ENCODE peak calls at places on chromosomes 7 and 10, in six cellular contexts. One of them, this sample, is unnamed. For H3K9me3, the result is how much of the 10 kb centered on the place peaks cover.

GRCh38 chr10:5776150-5776880 is 36.9 kb downstream of the GDI2 start:
- DNase-seq in right atrium auricular region: no peak
- DNase-seq in cardiac muscle cell: peak
- DNase-seq in psoas muscle: no peak
- DNase-seq in SK-N-SH: peak
- DNase-seq in fibroblast of lung: peak
- DNase-seq in this sample: no peak

GRCh38 chr10:815338-816104 is 116.0 kb downstream of the LARP4B start:
- DNase-seq in right atrium auricular region: no peak
- DNase-seq in cardiac muscle cell: no peak
- DNase-seq in psoas muscle: no peak
- DNase-seq in SK-N-SH: no peak
- DNase-seq in fibroblast of lung: no peak
- DNase-seq in this sample: no peak

GRCh38 chr7:378551-379455 is 88.8 kb downstream of the FOXL3 start:
- DNase-seq in right atrium auricular region: no peak
- DNase-seq in cardiac muscle cell: no peak
- DNase-seq in psoas muscle: peak
- DNase-seq in SK-N-SH: peak
- DNase-seq in fibroblast of lung: no peak
- DNase-seq in this sample: peak

GRCh38 chr10:17607603-17608332 is 9.4 kb downstream of the HACD1 start:
- DNase-seq in right atrium auricular region: no peak
- DNase-seq in cardiac muscle cell: peak
- DNase-seq in psoas muscle: no peak
- DNase-seq in SK-N-SH: peak
- DNase-seq in fibroblast of lung: peak
- DNase-seq in this sample: no peak

GRCh38 chr10:77932016-77932715 is 5.6 kb upstream of the DLG5 start:
- DNase-seq in right atrium auricular region: no peak
- DNase-seq in cardiac muscle cell: no peak
- DNase-seq in psoas muscle: no peak
- DNase-seq in SK-N-SH: no peak
- DNase-seq in fibroblast of lung: no peak
- DNase-seq in this sample: no peak

GRCh38 chr7:138608292-138608691 is 92.9 kb downstream of the SVOPL start:
- DNase-seq in right atrium auricular region: no peak
- DNase-seq in cardiac muscle cell: peak
- DNase-seq in psoas muscle: no peak
- DNase-seq in SK-N-SH: no peak
- DNase-seq in fibroblast of lung: peak
- DNase-seq in this sample: no peak

GRCh38 chr7:124801330-124801895 is 35.8 kb upstream of the GPR37 start:
- DNase-seq in right atrium auricular region: no peak
- DNase-seq in cardiac muscle cell: no peak
- DNase-seq in psoas muscle: no peak
- DNase-seq in SK-N-SH: no peak
- DNase-seq in fibroblast of lung: no peak
- DNase-seq in this sample: no peak

GRCh38 chr7:30225863-30226361 is 58.5 kb upstream of the ZNRF2 start:
- DNase-seq in right atrium auricular region: no peak
- DNase-seq in cardiac muscle cell: peak
- DNase-seq in psoas muscle: peak
- DNase-seq in SK-N-SH: peak
- DNase-seq in fibroblast of lung: peak
- DNase-seq in this sample: peak

GRCh38 chr10:62815373-62816111 is 624 bp downstream of the EGR2 start:
- DNase-seq in right atrium auricular region: no peak
- DNase-seq in cardiac muscle cell: peak
- DNase-seq in psoas muscle: no peak
- DNase-seq in SK-N-SH: peak
- DNase-seq in fibroblast of lung: no peak
- DNase-seq in this sample: no peak

GRCh38 chr7:151393031-151393977 is 16.5 kb downstream of the WDR86 start:
- DNase-seq in right atrium auricular region: no peak
- DNase-seq in cardiac muscle cell: no peak
- DNase-seq in psoas muscle: peak
- DNase-seq in SK-N-SH: no peak
- DNase-seq in fibroblast of lung: no peak
- DNase-seq in this sample: peak

GRCh38 chr10:44261710-44262455 is 123.0 kb downstream of the CXCL12 start:
- DNase-seq in right atrium auricular region: no peak
- DNase-seq in cardiac muscle cell: peak
- DNase-seq in psoas muscle: no peak
- DNase-seq in SK-N-SH: peak
- DNase-seq in fibroblast of lung: no peak
- DNase-seq in this sample: no peak

GRCh38 chr7:23183279-23184012 is 1.6 kb downstream of the NUP42 start:
- DNase-seq in right atrium auricular region: no peak
- DNase-seq in cardiac muscle cell: no peak
- DNase-seq in psoas muscle: no peak
- DNase-seq in SK-N-SH: no peak
- DNase-seq in fibroblast of lung: no peak
- DNase-seq in this sample: no peak

GRCh38 chr10:1157615-1157933 is 101.4 kb downstream of the WDR37 start:
- DNase-seq in right atrium auricular region: peak
- DNase-seq in cardiac muscle cell: no peak
- DNase-seq in psoas muscle: no peak
- DNase-seq in SK-N-SH: no peak
- DNase-seq in fibroblast of lung: no peak
- DNase-seq in this sample: no peak

GRCh38 chr10:63267414-63268138 is 134.4 kb downstream of the NRBF2 start:
- DNase-seq in right atrium auricular region: no peak
- DNase-seq in cardiac muscle cell: peak
- DNase-seq in psoas muscle: no peak
- DNase-seq in SK-N-SH: no peak
- DNase-seq in fibroblast of lung: peak
- DNase-seq in this sample: no peak

GRCh38 chr10:6023661-6024333 is 38.4 kb downstream of the IL2RA start:
- DNase-seq in right atrium auricular region: no peak
- DNase-seq in cardiac muscle cell: peak
- DNase-seq in psoas muscle: no peak
- DNase-seq in SK-N-SH: no peak
- DNase-seq in fibroblast of lung: no peak
- DNase-seq in this sample: no peak

GRCh38 chr7:101717986-101718746 is 89.1 kb upstream of the MYL10 start:
- DNase-seq in right atrium auricular region: no peak
- DNase-seq in cardiac muscle cell: peak
- DNase-seq in psoas muscle: peak
- DNase-seq in SK-N-SH: peak
- DNase-seq in fibroblast of lung: peak
- DNase-seq in this sample: no peak

GRCh38 chr10:123790132-123790885 is 101.3 kb downstream of the CPXM2 start:
- DNase-seq in right atrium auricular region: no peak
- DNase-seq in cardiac muscle cell: no peak
- DNase-seq in psoas muscle: no peak
- DNase-seq in SK-N-SH: no peak
- DNase-seq in fibroblast of lung: no peak
- DNase-seq in this sample: no peak

GRCh38 chr10:102701272-102701671 is 12.9 kb downstream of the ARL3 start:
- DNase-seq in right atrium auricular region: peak
- DNase-seq in cardiac muscle cell: no peak
- DNase-seq in psoas muscle: no peak
- DNase-seq in SK-N-SH: no peak
- DNase-seq in fibroblast of lung: no peak
- DNase-seq in this sample: no peak

GRCh38 chr10:21692909-21693308 is 158.9 kb downstream of the MLLT10 start:
- DNase-seq in right atrium auricular region: no peak
- DNase-seq in cardiac muscle cell: no peak
- DNase-seq in psoas muscle: no peak
- DNase-seq in SK-N-SH: no peak
- DNase-seq in fibroblast of lung: no peak
- DNase-seq in this sample: no peak

GRCh38 chr10:73974309-73974946 is 23.5 kb upstream of the VCL start:
- DNase-seq in right atrium auricular region: no peak
- DNase-seq in cardiac muscle cell: no peak
- DNase-seq in psoas muscle: no peak
- DNase-seq in SK-N-SH: no peak
- DNase-seq in fibroblast of lung: no peak
- DNase-seq in this sample: no peak

GRCh38 chr10:111076682-111077661 is at the start of gene ADRA2A:
- DNase-seq in right atrium auricular region: no peak
- DNase-seq in cardiac muscle cell: peak
- DNase-seq in psoas muscle: no peak
- DNase-seq in SK-N-SH: peak
- DNase-seq in fibroblast of lung: peak
- DNase-seq in this sample: no peak

DNA sequence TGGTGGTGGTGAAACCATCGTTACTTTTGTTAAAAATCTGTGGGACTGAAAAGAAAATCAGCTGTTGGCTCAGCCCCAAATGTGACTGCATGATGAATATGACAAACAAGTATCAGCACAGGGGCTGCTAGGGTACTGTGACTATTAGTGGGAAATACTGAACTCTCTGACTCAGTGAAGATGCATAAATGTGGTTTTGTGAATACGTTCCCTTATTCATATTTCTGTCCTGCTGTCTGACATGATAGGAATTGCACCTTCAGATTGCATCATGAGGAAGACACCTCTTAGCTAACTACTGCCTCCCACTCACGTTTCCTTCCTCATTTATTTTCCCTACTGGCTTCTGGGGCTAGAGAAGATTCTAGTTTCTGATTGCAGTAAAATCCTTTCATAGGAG is 1.4 kb downstream of the CLEC5A start:
- DNase-seq in right atrium auricular region: no peak
- DNase-seq in cardiac muscle cell: no peak
- DNase-seq in psoas muscle: no peak
- DNase-seq in SK-N-SH: no peak
- DNase-seq in fibroblast of lung: no peak
- DNase-seq in this sample: no peak
- TF ChIP-seq CTCF in right atrium auricular region: no peak
- TF ChIP-seq CTCF in cardiac muscle cell: no peak
- TF ChIP-seq CTCF in psoas muscle: no peak
- TF ChIP-seq CTCF in SK-N-SH: no peak
- TF ChIP-seq CTCF in fibroblast of lung: no peak
- TF ChIP-seq CTCF in this sample: no peak

DNA sequence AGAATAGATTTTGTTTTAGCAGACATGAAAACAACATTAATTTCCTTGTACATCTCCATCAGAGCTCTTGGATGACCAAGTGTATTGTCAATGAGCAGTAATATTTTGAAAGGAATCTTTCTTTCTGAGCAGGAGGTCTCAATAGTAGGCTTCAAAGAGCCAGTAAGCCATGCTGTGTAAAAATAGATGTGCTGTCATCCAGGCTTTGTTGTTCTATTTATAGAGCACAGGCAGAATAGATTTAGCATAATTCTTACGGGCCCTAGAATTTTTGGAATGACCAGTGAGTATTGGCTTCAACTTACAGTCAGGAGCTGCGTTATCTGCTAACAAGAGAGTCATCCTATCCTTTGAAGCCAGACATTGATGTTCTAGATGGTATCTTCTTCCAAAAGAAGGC is 19.0 kb downstream of the MINPP1 start:
- DNase-seq in right atrium auricular region: no peak
- DNase-seq in cardiac muscle cell: no peak
- DNase-seq in psoas muscle: no peak
- DNase-seq in SK-N-SH: no peak
- DNase-seq in fibroblast of lung: no peak
- DNase-seq in this sample: no peak
- H3K27ac ChIP-seq in right atrium auricular region: peak
- H3K27ac ChIP-seq in cardiac muscle cell: peak
- H3K27ac ChIP-seq in psoas muscle: peak
- H3K27ac ChIP-seq in SK-N-SH: no peak
- H3K27ac ChIP-seq in fibroblast of lung: no peak
- H3K27ac ChIP-seq in this sample: no peak

GRCh38 chr7:157771689-157772088 is 434.9 kb downstream of the DNAJB6 start:
- DNase-seq in right atrium auricular region: no peak
- DNase-seq in cardiac muscle cell: no peak
- DNase-seq in psoas muscle: no peak
- DNase-seq in SK-N-SH: no peak
- DNase-seq in fibroblast of lung: no peak
- DNase-seq in this sample: no peak
- H3K9me3 ChIP-seq in right atrium auricular region: under half
- H3K9me3 ChIP-seq in cardiac muscle cell: under half
- H3K9me3 ChIP-seq in psoas muscle: under half
- H3K9me3 ChIP-seq in SK-N-SH: under half
- H3K9me3 ChIP-seq in fibroblast of lung: under half
- H3K9me3 ChIP-seq in this sample: under half

GRCh38 chr10:125631806-125632205 is 51.2 kb downstream of the TEX36 start:
- DNase-seq in right atrium auricular region: no peak
- DNase-seq in cardiac muscle cell: no peak
- DNase-seq in psoas muscle: no peak
- DNase-seq in SK-N-SH: no peak
- DNase-seq in fibroblast of lung: no peak
- DNase-seq in this sample: no peak
- TF ChIP-seq CTCF in right atrium auricular region: no peak
- TF ChIP-seq CTCF in cardiac muscle cell: no peak
- TF ChIP-seq CTCF in psoas muscle: no peak
- TF ChIP-seq CTCF in SK-N-SH: no peak
- TF ChIP-seq CTCF in fibroblast of lung: no peak
- TF ChIP-seq CTCF in this sample: no peak

GRCh38 chr10:69214666-69215131 is 5.4 kb upstream of the HKDC1 start:
- DNase-seq in right atrium auricular region: no peak
- DNase-seq in cardiac muscle cell: no peak
- DNase-seq in psoas muscle: no peak
- DNase-seq in SK-N-SH: no peak
- DNase-seq in fibroblast of lung: no peak
- DNase-seq in this sample: no peak
- H3K27ac ChIP-seq in right atrium auricular region: no peak
- H3K27ac ChIP-seq in cardiac muscle cell: no peak
- H3K27ac ChIP-seq in psoas muscle: no peak
- H3K27ac ChIP-seq in SK-N-SH: no peak
- H3K27ac ChIP-seq in fibroblast of lung: no peak
- H3K27ac ChIP-seq in this sample: no peak

DNA sequence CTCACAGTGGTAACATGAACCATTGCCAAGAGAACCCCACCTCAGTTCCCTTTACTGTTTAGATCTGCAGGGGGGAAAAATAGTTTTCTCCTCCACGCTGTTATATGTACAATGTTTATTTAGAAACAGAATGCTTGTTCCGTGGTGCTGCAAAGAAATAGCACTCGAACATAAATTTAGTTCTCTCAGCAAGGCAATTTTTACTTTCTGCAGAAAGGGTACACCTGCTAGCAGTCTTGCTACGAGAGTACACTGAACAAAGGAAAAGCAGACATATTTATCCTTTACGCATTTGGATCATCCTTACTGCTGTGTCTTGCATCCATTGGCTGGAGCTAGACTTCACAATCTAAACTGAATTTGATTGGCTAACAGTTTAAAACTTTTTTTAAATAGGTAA is 178.5 kb downstream of the HECW1 start:
- DNase-seq in right atrium auricular region: no peak
- DNase-seq in cardiac muscle cell: no peak
- DNase-seq in psoas muscle: no peak
- DNase-seq in SK-N-SH: no peak
- DNase-seq in fibroblast of lung: no peak
- DNase-seq in this sample: no peak
- H3K9me3 ChIP-seq in right atrium auricular region: under half
- H3K9me3 ChIP-seq in cardiac muscle cell: under half
- H3K9me3 ChIP-seq in psoas muscle: under half
- H3K9me3 ChIP-seq in SK-N-SH: under half
- H3K9me3 ChIP-seq in fibroblast of lung: under half
- H3K9me3 ChIP-seq in this sample: under half

GRCh38 chr7:140230862-140231778 is 54.3 kb upstream of the KDM7A start:
- DNase-seq in right atrium auricular region: peak
- DNase-seq in cardiac muscle cell: peak
- DNase-seq in psoas muscle: peak
- DNase-seq in SK-N-SH: peak
- DNase-seq in fibroblast of lung: no peak
- DNase-seq in this sample: no peak
- TF ChIP-seq CTCF in right atrium auricular region: no peak
- TF ChIP-seq CTCF in cardiac muscle cell: no peak
- TF ChIP-seq CTCF in psoas muscle: no peak
- TF ChIP-seq CTCF in SK-N-SH: no peak
- TF ChIP-seq CTCF in fibroblast of lung: no peak
- TF ChIP-seq CTCF in this sample: no peak

GRCh38 chr10:112826018-112826697 is 123.9 kb upstream of the TCF7L2 start:
- DNase-seq in right atrium auricular region: no peak
- DNase-seq in cardiac muscle cell: no peak
- DNase-seq in psoas muscle: no peak
- DNase-seq in SK-N-SH: peak
- DNase-seq in fibroblast of lung: no peak
- DNase-seq in this sample: no peak
- H3K27ac ChIP-seq in right atrium auricular region: no peak
- H3K27ac ChIP-seq in cardiac muscle cell: no peak
- H3K27ac ChIP-seq in psoas muscle: no peak
- H3K27ac ChIP-seq in SK-N-SH: no peak
- H3K27ac ChIP-seq in fibroblast of lung: no peak
- H3K27ac ChIP-seq in this sample: no peak